ENCODE peak calls at places on chromosomes 13 and 19, in six cellular contexts. E, G, S, L, P and K are unnamed samples.

GRCh38 chr13:51728972-51729371 is 75.0 kb downstream of the DHRS12 start:
- DNase-seq in E (peak), G (no peak), S (no peak), L (no peak), P (no peak), K (peak)

GRCh38 chr19:15101479-15102082 is 5.6 kb upstream of the SYDE1 start:
- DNase-seq in E (peak), G (peak), S (peak), L (peak), P (peak), K (peak)

GRCh38 chr19:19337120-19337519 is 16.5 kb downstream of the MAU2 start:
- DNase-seq in E (no peak), G (no peak), S (no peak), L (no peak), P (no peak), K (no peak)

GRCh38 chr19:45428385-45429231 is 4.9 kb upstream of the ERCC1 start:
- DNase-seq in E (peak), G (peak), S (peak), L (no peak), P (peak), K (peak)

GRCh38 chr19:46603195-46603637 is 2.1 kb downstream of the CALM3 start:
- DNase-seq in E (no peak), G (no peak), S (peak), L (no peak), P (no peak), K (no peak)

GRCh38 chr19:35846038-35846668 is 6.2 kb downstream of the NPHS1 start:
- DNase-seq in E (no peak), G (peak), S (no peak), L (no peak), P (no peak), K (no peak)

GRCh38 chr13:114225610-114226009 is 9.1 kb upstream of the CDC16 start:
- DNase-seq in E (no peak), G (no peak), S (no peak), L (no peak), P (no peak), K (no peak)

GRCh38 chr19:6802336-6803035 is 30.0 kb downstream of the VAV1 start:
- DNase-seq in E (no peak), G (peak), S (peak), L (peak), P (peak), K (peak)

GRCh38 chr13:49976314-49977258 is 20.3 kb upstream of the TRIM13 start:
- DNase-seq in E (peak), G (peak), S (peak), L (peak), P (peak), K (peak)

GRCh38 chr19:39428309-39429112 is 7.2 kb downstream of the RPS16 start:
- DNase-seq in E (peak), G (peak), S (peak), L (no peak), P (no peak), K (no peak)

GRCh38 chr13:19845758-19846157 is 17.7 kb downstream of the ZMYM5 start:
- DNase-seq in E (peak), G (no peak), S (no peak), L (no peak), P (no peak), K (no peak)

GRCh38 chr19:5170329-5170745 is 170.3 kb downstream of the PTPRS start:
- DNase-seq in E (no peak), G (no peak), S (peak), L (peak), P (peak), K (no peak)